ENCODE peak calls at places on chromosomes 4 and X, in eight cellular contexts. D is PC-9; O is lower lobe of right lung; J is GM23248; B is BJ; R is CD8-positive, alpha-beta memory T cell; C is pancreas; X is cardiac muscle cell. P is an unnamed sample. For H3K27me3, the result is how much of the 10 kb centered on the place peaks cover.

GRCh38 chr4:3423952-3424351 is 17.8 kb upstream of the HGFAC start:
- DNase-seq in C (no peak), O (no peak), R (no peak), X (no peak), B (no peak), J (no peak), D (no peak), P (no peak)

GRCh38 chrX:148947399-148948025 is 447.1 kb downstream of the AFF2 start:
- DNase-seq in O (no peak), R (no peak), X (no peak), J (no peak), B (no peak), C (no peak), D (no peak), P (no peak)

GRCh38 chr4:1721003-1721665 is at the start of the genes TACC3 and TMEM129:
- DNase-seq in B (no peak), C (peak), X (peak), D (peak), J (peak), O (peak), R (peak), P (peak)

GRCh38 chr4:673349-674091 is 556 bp downstream of the ATP5ME start:
- DNase-seq in C (no peak), D (no peak), X (no peak), B (no peak), J (peak), R (no peak), O (peak), P (no peak)

GRCh38 chrX:134692990-134693389 is 34.7 kb upstream of the PLAC1 start:
- DNase-seq in R (no peak), B (no peak), X (no peak), O (no peak), J (peak), C (no peak), D (no peak), P (peak)

GRCh38 chr4:87152310-87153061 is 67.9 kb downstream of the KLHL8 start:
- DNase-seq in R (no peak), X (no peak), O (no peak), C (no peak), D (no peak), B (no peak), J (no peak), P (no peak)

GRCh38 chr4:76430519-76431388 is 4.3 kb upstream of the SHROOM3 start:
- DNase-seq in B (peak), J (peak), O (no peak), C (no peak), D (no peak), X (peak), R (no peak), P (peak)

GRCh38 chr4:22019676-22020075 is 71.1 kb upstream of the KCNIP4 start:
- DNase-seq in B (no peak), X (no peak), C (no peak), R (no peak), J (peak), D (no peak), O (no peak), P (peak)

GRCh38 chrX:139286342-139286741 is 244.2 kb upstream of the F9 start:
- DNase-seq in D (no peak), O (no peak), R (no peak), J (no peak), C (no peak), B (no peak), X (no peak), P (no peak)

GRCh38 chr4:66048861-66049260 is 378.6 kb upstream of the EPHA5 start:
- DNase-seq in O (no peak), C (no peak), B (no peak), R (no peak), J (no peak), D (no peak), X (no peak), P (peak)

GRCh38 chr4:112968456-112969159 is 80.8 kb upstream of the ANK2 start:
- DNase-seq in X (no peak), J (peak), C (no peak), B (no peak), O (no peak), D (no peak), R (no peak), P (peak)

GRCh38 chrX:118315529-118315928 is 30.4 kb upstream of the WDR44 start:
- DNase-seq in B (no peak), D (no peak), J (no peak), R (no peak), X (no peak), O (no peak), C (no peak), P (no peak)

GRCh38 chr4:76659103-76659490 is 224.1 kb downstream of the SHROOM3 start:
- DNase-seq in J (no peak), R (no peak), B (no peak), D (no peak), O (no peak), C (no peak), X (no peak), P (peak)

GRCh38 chrX:30309139-30309571 is at the start of gene NR0B1:
- DNase-seq in X (peak), J (peak), D (peak), R (no peak), C (peak), O (no peak), B (no peak), P (no peak)
- H3K27me3 ChIP-seq in X (under half), J (under half), D (under half), R (under half), C (under half), O (under half), B (under half), P (under half)

GRCh38 chr4:7419961-7420660 is 14.6 kb downstream of the PSAPL1 start:
- DNase-seq in D (no peak), O (no peak), X (no peak), R (no peak), B (no peak), C (peak), J (no peak), P (no peak)

GRCh38 chr4:7416745-7417432 is 17.8 kb downstream of the PSAPL1 start:
- DNase-seq in O (no peak), D (no peak), C (peak), B (no peak), R (no peak), X (no peak), J (no peak), P (no peak)

GRCh38 chr4:7418131-7418943 is 16.4 kb downstream of the PSAPL1 start:
- DNase-seq in R (no peak), D (no peak), C (peak), B (no peak), X (no peak), O (no peak), J (no peak), P (no peak)

GRCh38 chr4:7415927-7416686 is 18.6 kb downstream of the PSAPL1 start:
- DNase-seq in B (no peak), O (no peak), J (no peak), C (peak), D (no peak), R (no peak), X (no peak), P (no peak)

DNA sequence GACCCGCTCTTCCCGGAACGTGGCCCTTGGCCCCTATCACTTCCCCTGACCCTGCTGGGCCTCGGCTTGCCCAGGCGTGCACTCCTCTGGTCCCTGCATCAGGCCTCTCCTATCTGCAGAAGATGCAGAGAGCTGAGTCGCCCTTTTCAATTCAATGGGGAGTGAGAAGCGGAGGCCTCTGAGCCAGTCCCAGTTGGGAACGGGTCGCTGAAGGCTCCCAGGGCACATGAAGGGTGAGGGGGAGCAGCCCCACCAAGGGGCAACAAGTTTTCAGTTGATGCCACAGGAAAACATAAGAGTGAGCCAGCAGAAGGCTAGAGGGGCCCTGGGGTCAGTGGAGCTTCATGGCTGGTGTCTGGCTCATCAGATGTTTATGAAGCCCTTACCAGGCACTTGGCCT is 17.1 kb downstream of the PSAPL1 start:
- DNase-seq in X (no peak), D (no peak), R (no peak), J (no peak), C (peak), O (no peak), B (no peak), P (no peak)
- H3K27me3 ChIP-seq in X (under half), D (under half), R (under half), J (under half), C (under half), O (under half), B (under half), P (under half)

DNA sequence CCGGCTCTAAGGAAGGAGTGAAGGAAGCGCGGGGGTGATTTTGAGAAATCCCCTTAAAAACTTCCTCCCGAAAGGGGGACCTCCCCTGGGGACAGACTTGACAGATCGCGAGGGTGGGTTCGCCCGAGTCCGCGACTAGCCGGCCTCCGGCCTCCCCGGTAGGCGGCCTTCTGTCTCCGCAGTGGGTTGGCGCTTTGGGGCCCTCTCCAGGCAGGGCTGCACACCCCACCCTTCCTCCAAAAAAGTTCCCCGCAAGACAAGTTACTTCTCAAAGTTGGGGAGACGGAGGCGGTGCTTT is 24.8 kb downstream of the HOPX start:
- DNase-seq in J (no peak), B (no peak), O (no peak), X (no peak), C (peak), D (no peak), R (peak), P (no peak)
- H3K27me3 ChIP-seq in J (half or more), B (half or more), O (under half), X (half or more), C (under half), D (under half), R (under half), P (under half)

GRCh38 chrX:74449937-74450330 is 28.6 kb downstream of the SLC16A2 start:
- DNase-seq in X (no peak), B (peak), C (no peak), R (no peak), O (no peak), D (no peak), J (peak), P (peak)

GRCh38 chrX:74449322-74449936 is 28.1 kb downstream of the SLC16A2 start:
- DNase-seq in C (peak), J (peak), B (no peak), R (peak), X (no peak), O (no peak), D (no peak), P (no peak)

GRCh38 chrX:74446876-74447275 is 25.6 kb downstream of the SLC16A2 start:
- DNase-seq in O (no peak), X (no peak), D (no peak), J (no peak), R (no peak), B (no peak), C (no peak), P (no peak)

GRCh38 chrX:74450803-74451449 is 29.6 kb downstream of the SLC16A2 start:
- DNase-seq in R (no peak), O (no peak), X (no peak), D (no peak), C (no peak), J (peak), B (peak), P (peak)

GRCh38 chrX:74448669-74449068 is 27.4 kb downstream of the SLC16A2 start:
- DNase-seq in B (no peak), C (no peak), X (no peak), J (no peak), R (no peak), D (no peak), O (no peak), P (no peak)
- H3K27me3 ChIP-seq in B (under half), C (under half), X (under half), J (under half), R (under half), D (under half), O (under half), P (under half)